ENCODE peak calls at places on chromosome 5, in four cellular contexts. H, E, B and L are unnamed samples.

GRCh38 chr5:179344301-179345178 is 721 bp downstream of the ADAMTS2 start:
- DNase-seq in H (no peak), E (peak), B (no peak), L (peak)

GRCh38 chr5:174323878-174324281 is 278.4 kb downstream of the NSG2 start:
- DNase-seq in H (peak), E (peak), B (no peak), L (peak)

GRCh38 chr5:78476795-78477194 is 116.4 kb downstream of the SCAMP1 start:
- DNase-seq in H (no peak), E (no peak), B (no peak), L (no peak)

GRCh38 chr5:137921931-137922330 is 32.7 kb downstream of the PKD2L2 start:
- DNase-seq in H (peak), E (no peak), B (no peak), L (peak)

GRCh38 chr5:174430940-174431339 is 293.4 kb upstream of the MSX2 start:
- DNase-seq in H (no peak), E (no peak), B (no peak), L (no peak)

GRCh38 chr5:109585012-109585599 is 104.6 kb upstream of the MAN2A1 start:
- DNase-seq in H (peak), E (no peak), B (no peak), L (no peak)

GRCh38 chr5:179610903-179611265 is 12.6 kb downstream of the HNRNPH1 start:
- DNase-seq in H (no peak), E (no peak), B (no peak), L (no peak)

GRCh38 chr5:180026320-180026719 is 45.2 kb downstream of the RNF130 start:
- DNase-seq in H (peak), E (no peak), B (no peak), L (peak)

GRCh38 chr5:133050500-133050899 is 1.3 kb upstream of the HSPA4 start:
- DNase-seq in H (no peak), E (no peak), B (no peak), L (no peak)

GRCh38 chr5:73591102-73591695 is 25.7 kb downstream of the UTP15 start:
- DNase-seq in H (peak), E (peak), B (no peak), L (peak)

GRCh38 chr5:64773533-64773932 is 4.8 kb downstream of the CWC27 start:
- DNase-seq in H (no peak), E (peak), B (no peak), L (no peak)

GRCh38 chr5:80187274-80187673 is 68.6 kb downstream of the SERINC5 start:
- DNase-seq in H (no peak), E (no peak), B (no peak), L (no peak)

GRCh38 chr5:103943243-103943642 is 380.7 kb upstream of the NUDT12 start:
- DNase-seq in H (no peak), E (no peak), B (no peak), L (no peak)

GRCh38 chr5:6543346-6543730 is 89.5 kb downstream of the NSUN2 start:
- DNase-seq in H (no peak), E (no peak), B (no peak), L (no peak)

GRCh38 chr5:36496471-36496870 is 109.9 kb upstream of the SLC1A3 start:
- DNase-seq in H (no peak), E (no peak), B (no peak), L (no peak)

GRCh38 chr5:38867071-38867790 is 21.4 kb downstream of the OSMR start:
- DNase-seq in H (no peak), E (no peak), B (no peak), L (no peak)

GRCh38 chr5:141869040-141869439 is 9.2 kb downstream of the PCDH1 start:
- DNase-seq in H (no peak), E (no peak), B (no peak), L (no peak)

GRCh38 chr5:157874861-157875260 is 15.9 kb upstream of the CLINT1 start:
- DNase-seq in H (no peak), E (no peak), B (no peak), L (no peak)

GRCh38 chr5:157865844-157866243 is 6.9 kb upstream of the CLINT1 start:
- DNase-seq in H (no peak), E (no peak), B (no peak), L (no peak)

GRCh38 chr5:157866536-157866935 is 7.6 kb upstream of the CLINT1 start:
- DNase-seq in H (no peak), E (no peak), B (no peak), L (no peak)

GRCh38 chr5:157867736-157868135 is 8.8 kb upstream of the CLINT1 start:
- DNase-seq in H (no peak), E (no peak), B (no peak), L (no peak)

DNA sequence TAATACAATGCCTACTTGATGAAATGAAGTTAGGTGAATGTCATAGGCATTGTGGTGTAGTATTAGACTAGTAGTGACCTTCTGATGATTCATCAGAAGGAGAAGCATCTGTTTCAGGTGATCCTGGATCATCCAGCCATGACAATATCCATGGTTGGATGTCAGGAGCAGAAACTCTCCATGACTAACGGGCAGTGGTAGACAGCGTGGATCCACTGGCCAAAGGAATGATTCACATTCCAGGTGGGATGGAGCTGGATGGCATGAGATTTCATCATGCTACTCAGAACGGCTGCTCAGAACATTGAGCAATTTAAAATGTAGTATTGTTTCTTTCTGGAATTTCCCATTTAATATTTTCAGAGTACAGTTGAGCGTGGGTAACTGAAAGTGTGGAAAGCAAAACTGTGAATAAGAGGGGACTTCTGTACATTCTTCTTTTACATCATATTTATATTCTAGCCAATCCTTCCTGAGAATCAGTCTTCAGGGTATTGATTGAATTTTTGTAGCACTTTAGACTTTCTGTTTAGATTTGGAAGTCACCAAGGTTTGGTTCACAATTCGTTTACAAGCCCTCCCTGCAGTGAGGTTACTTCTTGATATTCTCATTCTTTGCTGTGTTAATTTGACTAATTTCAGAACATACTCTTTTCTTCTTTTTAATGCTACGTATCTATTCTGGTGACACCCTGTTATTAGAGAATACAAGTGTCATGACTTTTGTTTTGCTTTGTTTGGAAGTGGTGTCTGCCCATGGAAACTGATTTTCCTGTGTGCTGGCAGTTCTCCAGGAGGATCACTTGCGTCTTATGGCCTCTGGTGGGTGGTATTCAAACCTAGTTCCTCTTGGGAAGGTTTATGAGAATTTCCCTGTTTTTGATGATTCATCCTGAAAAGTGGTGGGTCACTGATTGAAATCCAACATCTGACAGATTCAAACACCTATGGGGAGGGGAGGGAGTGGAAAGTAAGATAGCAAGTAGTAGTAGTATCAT is 12.2 kb upstream of the CLINT1 start:
- DNase-seq in H (peak), E (no peak), B (no peak), L (peak)
- TF ChIP-seq CTCF in H (no peak), E (no peak), B (no peak), L (peak)

GRCh38 chr5:53335115-53335514 is 145.3 kb upstream of the FST start:
- DNase-seq in H (no peak), E (no peak), B (no peak), L (no peak)
- TF ChIP-seq CTCF in H (peak), E (no peak), B (no peak), L (peak)

DNA sequence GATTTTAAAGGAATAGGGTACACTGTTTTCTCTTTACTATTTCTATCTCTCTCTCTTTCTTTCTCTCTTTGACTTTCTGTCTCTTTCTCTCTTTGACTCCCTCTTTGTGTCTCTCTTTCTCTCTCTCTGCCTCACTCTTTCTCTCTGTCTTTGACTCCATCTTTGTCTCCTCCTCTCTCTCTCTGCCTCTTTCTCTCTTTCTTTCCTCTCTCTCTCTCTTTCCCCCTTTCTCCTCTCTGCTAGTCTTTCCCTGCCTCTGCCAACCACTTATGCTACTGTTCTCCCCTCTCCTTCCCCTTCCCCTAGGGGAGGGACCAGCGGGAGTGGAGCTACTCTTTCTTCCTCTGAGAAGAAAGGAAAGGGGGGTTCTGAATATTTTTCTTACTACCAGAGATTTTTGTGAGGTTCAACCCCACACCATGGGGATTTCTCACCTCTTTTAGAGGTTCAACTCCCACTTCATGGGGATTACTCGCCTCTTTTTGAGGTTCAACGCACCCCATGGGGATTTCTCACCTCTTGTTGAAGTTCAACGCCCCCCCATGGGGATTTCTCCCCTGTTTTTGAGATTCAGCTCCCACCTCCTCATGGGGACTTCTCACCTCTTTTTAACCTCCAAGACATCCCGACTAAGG is 309.9 kb downstream of the NR3C1 start:
- DNase-seq in H (no peak), E (no peak), B (no peak), L (no peak)
- TF ChIP-seq CTCF in H (no peak), E (no peak), B (no peak), L (no peak)

DNA sequence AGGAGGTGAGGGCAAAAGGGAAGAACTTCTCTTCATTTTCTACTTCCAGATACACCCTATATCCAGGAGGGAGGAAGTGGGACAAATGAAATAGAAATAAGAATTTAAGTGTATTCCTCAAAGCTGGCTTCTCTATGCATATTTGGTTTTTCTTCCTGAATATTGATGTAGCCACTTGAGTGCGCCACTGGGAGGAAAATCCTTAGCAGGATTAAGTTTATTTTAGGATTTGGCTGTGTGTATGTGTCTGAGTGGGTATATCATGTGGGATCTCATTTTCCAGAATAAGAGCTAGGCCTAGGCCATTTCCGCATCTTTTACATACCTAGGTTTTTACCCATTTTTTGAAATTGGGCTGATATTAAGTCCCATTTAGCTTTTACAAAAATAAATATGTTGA is 42.5 kb downstream of the MAP1B start:
- DNase-seq in H (peak), E (no peak), B (no peak), L (no peak)
- TF ChIP-seq CTCF in H (peak), E (no peak), B (no peak), L (peak)

DNA sequence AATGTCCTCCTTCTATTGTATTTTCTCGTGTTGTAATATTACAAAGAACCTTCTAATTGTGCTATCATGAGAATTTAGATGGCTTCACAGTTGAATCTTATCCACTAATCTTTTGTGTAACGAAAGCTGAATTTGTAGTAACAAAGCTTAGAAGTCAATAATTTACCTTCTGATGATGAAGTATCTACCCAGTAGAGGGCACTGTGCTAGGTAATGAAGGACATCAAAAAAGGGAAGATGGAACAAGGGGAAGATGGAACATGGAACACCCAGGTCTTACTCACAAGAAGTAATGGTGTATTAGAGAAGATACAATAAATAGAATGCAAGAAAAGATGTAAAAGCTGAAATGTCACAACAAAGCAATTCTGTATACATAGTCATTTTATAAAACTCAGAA is 131.0 kb upstream of the CCNG1 start:
- DNase-seq in H (peak), E (no peak), B (no peak), L (peak)
- TF ChIP-seq CTCF in H (no peak), E (peak), B (peak), L (no peak)

DNA sequence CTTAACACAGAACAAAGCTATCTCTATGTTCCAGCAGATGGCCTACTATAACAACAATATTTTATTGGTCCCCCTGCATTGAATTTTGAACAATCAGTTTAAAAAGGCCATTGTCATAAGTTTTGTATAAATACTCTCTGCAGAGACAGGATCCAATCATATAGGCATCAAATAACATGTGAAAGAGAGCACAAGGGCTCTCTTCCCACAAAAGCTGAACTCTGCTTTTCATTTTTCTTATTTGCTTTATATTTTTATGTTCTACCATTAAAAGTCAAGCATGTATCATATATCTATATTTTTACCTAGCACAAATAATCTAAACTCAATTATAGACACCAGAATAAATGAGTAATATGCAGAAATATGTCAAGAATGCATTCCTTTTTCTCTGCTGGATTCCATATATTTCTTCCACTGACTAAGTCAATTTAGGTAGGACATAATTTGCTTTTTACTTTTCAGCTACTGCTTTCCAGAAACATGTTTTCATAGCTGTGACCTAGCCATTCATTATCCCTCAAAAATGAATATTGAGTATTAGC is 143.6 kb downstream of the CDH9 start:
- DNase-seq in H (no peak), E (no peak), B (no peak), L (peak)
- TF ChIP-seq CTCF in H (no peak), E (no peak), B (no peak), L (no peak)

DNA sequence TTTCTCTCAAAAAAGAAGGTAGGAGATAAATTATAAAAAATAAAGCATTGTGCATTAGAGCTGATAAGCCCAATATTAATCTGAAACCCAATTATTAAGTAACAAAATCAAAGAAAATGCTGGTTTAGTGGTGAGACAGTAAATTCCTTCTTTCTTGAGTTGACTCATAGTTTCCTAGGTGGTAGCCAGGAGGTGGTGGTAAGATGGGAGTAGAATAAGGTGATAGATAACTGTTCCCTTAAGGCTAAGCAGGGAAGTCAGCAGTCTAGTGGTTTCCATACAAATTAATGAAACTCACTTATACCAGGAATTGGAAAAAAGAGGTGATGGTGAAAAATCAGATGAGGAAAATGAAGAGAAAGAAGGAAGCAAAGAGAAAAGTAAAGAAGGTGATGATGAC is 23.2 kb downstream of the LYSMD3 start:
- DNase-seq in H (no peak), E (no peak), B (no peak), L (peak)
- TF ChIP-seq CTCF in H (no peak), E (no peak), B (no peak), L (no peak)

GRCh38 chr5:177300236-177300880 is 3.2 kb downstream of the RAB24 start:
- DNase-seq in H (peak), E (peak), B (peak), L (peak)
- TF ChIP-seq CTCF in H (peak), E (no peak), B (no peak), L (peak)